ENCODE peak calls at places on chromosomes 13 and 19, in eight cellular contexts. V is ascending aorta; K is cardiac fibroblast; I is activated CD4-positive, alpha-beta T cell treated with anti-CD3 and anti-CD28 coated beads for 24 hours; U is RCC 7860; L is NCI-H2081; B is stimulated activated CD4-positive, alpha-beta T cell treated with anti-CD3 and anti-CD28 coated beads, Interleukin-15, amount 100 ng/mL, for 1 hour; N is 8988T. A is an unnamed sample.

GRCh38 chr19:41910992-41911888 is 17.0 kb downstream of the ERFL start:
- DNase-seq in V (no peak), K (no peak), L (no peak), U (no peak), B (no peak), N (no peak), I (no peak), A (no peak)

GRCh38 chr13:35979378-35979911 is 151.7 kb downstream of the DCLK1 start:
- DNase-seq in I (no peak), N (no peak), B (no peak), U (peak), L (no peak), V (peak), K (peak), A (peak)

GRCh38 chr13:80171096-80171495 is 169.8 kb downstream of the SPRY2 start:
- DNase-seq in V (no peak), L (no peak), I (no peak), U (no peak), B (no peak), N (no peak), K (no peak), A (no peak)

GRCh38 chr13:94384217-94384905 is 95.1 kb downstream of the DCT start:
- DNase-seq in V (no peak), K (no peak), N (no peak), I (no peak), B (no peak), U (no peak), L (no peak), A (no peak)

GRCh38 chr19:2044709-2045500 is 6.1 kb downstream of the MKNK2 start:
- DNase-seq in K (no peak), I (no peak), U (no peak), N (peak), V (no peak), L (no peak), B (no peak), A (no peak)

GRCh38 chr19:50044922-50045321 is 19.1 kb downstream of the ZNF473 start:
- DNase-seq in B (no peak), K (no peak), L (no peak), N (no peak), V (no peak), I (no peak), U (no peak), A (no peak)

GRCh38 chr19:1073063-1073955 is 6.3 kb downstream of the ARHGAP45 start:
- DNase-seq in N (no peak), U (no peak), K (no peak), V (no peak), I (no peak), L (no peak), B (no peak), A (no peak)

GRCh38 chr13:41696163-41697003 is 239.0 kb downstream of the RGCC start:
- DNase-seq in V (no peak), K (peak), N (no peak), U (peak), B (no peak), L (no peak), I (no peak), A (no peak)

GRCh38 chr19:50173144-50173543 is 10.1 kb upstream of the IZUMO2 start:
- DNase-seq in L (no peak), U (no peak), B (no peak), N (no peak), K (no peak), V (no peak), I (no peak), A (no peak)

GRCh38 chr19:34430738-34431625 is 2.8 kb downstream of the UBA2 start:
- DNase-seq in I (no peak), B (no peak), L (peak), K (peak), V (no peak), U (no peak), N (peak), A (peak)

GRCh38 chr13:113856716-113857065 is 7.2 kb downstream of the GAS6 start:
- DNase-seq in N (no peak), B (no peak), U (peak), V (no peak), I (no peak), L (no peak), K (peak), A (peak)

GRCh38 chr19:10968527-10969081 is 7.8 kb downstream of the SMARCA4 start:
- DNase-seq in B (no peak), I (no peak), N (no peak), K (no peak), U (peak), V (no peak), L (no peak), A (no peak)

GRCh38 chr13:111204438-111205177 is 89.5 kb downstream of the ARHGEF7 start:
- DNase-seq in B (no peak), V (no peak), N (no peak), I (no peak), L (no peak), K (peak), U (no peak), A (no peak)

GRCh38 chr13:60431108-60431700 is 34.2 kb downstream of the TDRD3 start:
- DNase-seq in I (no peak), B (no peak), N (no peak), L (peak), U (peak), K (peak), V (no peak), A (peak)

GRCh38 chr13:47932953-47933687 is 68.0 kb downstream of the SUCLA2 start:
- DNase-seq in U (no peak), I (no peak), V (no peak), K (no peak), L (peak), N (no peak), B (no peak), A (no peak)

GRCh38 chr13:80086304-80086721 is 254.6 kb downstream of the SPRY2 start:
- DNase-seq in I (no peak), U (peak), N (no peak), K (peak), V (no peak), B (no peak), L (no peak), A (no peak)

GRCh38 chr13:106087201-106087600 is 448.3 kb downstream of the EFNB2 start:
- DNase-seq in N (no peak), K (no peak), U (no peak), B (no peak), L (no peak), V (no peak), I (no peak), A (no peak)

GRCh38 chr19:13090511-13091231 is 12.0 kb downstream of the LYL1 start:
- DNase-seq in V (no peak), U (no peak), K (no peak), N (no peak), I (no peak), L (no peak), B (no peak), A (no peak)

GRCh38 chr13:51793570-51794273 is 10.2 kb downstream of the DHRS12 start:
- DNase-seq in I (no peak), N (no peak), V (no peak), L (no peak), B (no peak), K (peak), U (peak), A (peak)

GRCh38 chr13:113917096-113917495 is 53.2 kb upstream of the GAS6 start:
- DNase-seq in B (no peak), U (no peak), I (no peak), L (no peak), N (no peak), K (no peak), V (no peak), A (no peak)

GRCh38 chr19:10433131-10433536 is 12.8 kb downstream of the PDE4A start:
- DNase-seq in U (no peak), V (no peak), L (no peak), I (no peak), N (peak), K (no peak), B (no peak), A (no peak)

GRCh38 chr19:6677924-6678689 is 8.1 kb upstream of the TNFSF14 start:
- DNase-seq in I (peak), N (no peak), V (no peak), B (no peak), U (no peak), L (no peak), K (peak), A (no peak)

GRCh38 chr13:48559638-48560320 is 26.9 kb upstream of the RCBTB2 start:
- DNase-seq in I (no peak), L (no peak), U (peak), K (peak), N (no peak), V (no peak), B (no peak), A (peak)

GRCh38 chr13:87923713-87924112 is 252.5 kb downstream of the SLITRK5 start:
- DNase-seq in I (no peak), N (no peak), B (no peak), L (no peak), K (no peak), V (no peak), U (no peak), A (no peak)

GRCh38 chr13:72677431-72677830 is 50.0 kb downstream of the MZT1 start:
- DNase-seq in U (no peak), L (no peak), N (no peak), K (no peak), I (no peak), B (no peak), V (no peak), A (no peak)